ENCODE peak calls at places on chromosomes 13 and 19, in six cellular contexts. One of them, this sample, is unnamed.

GRCh38 chr13:31631071-31631470 is 108.3 kb upstream of the RXFP2 start:
- DNase-seq in AG10803: peak
- DNase-seq in activated naive CD4-positive, alpha-beta T cell treated with anti-CD3 and anti-CD28 coated beads, Interleukin-2, amount 10 ng/mL, durations not matched to agents 7 days and 5 days: no peak
- DNase-seq in suprapubic skin: no peak
- DNase-seq in NCI-H345: no peak
- DNase-seq in GM10248: no peak
- DNase-seq in this sample: no peak

GRCh38 chr19:49851456-49852259 is 699 bp downstream of the PTOV1 start:
- DNase-seq in AG10803: no peak
- DNase-seq in activated naive CD4-positive, alpha-beta T cell treated with anti-CD3 and anti-CD28 coated beads, Interleukin-2, amount 10 ng/mL, durations not matched to agents 7 days and 5 days: peak
- DNase-seq in suprapubic skin: no peak
- DNase-seq in NCI-H345: peak
- DNase-seq in GM10248: peak
- DNase-seq in this sample: no peak

GRCh38 chr13:19967619-19968018 is 9.1 kb downstream of the ZMYM2 start:
- DNase-seq in AG10803: no peak
- DNase-seq in activated naive CD4-positive, alpha-beta T cell treated with anti-CD3 and anti-CD28 coated beads, Interleukin-2, amount 10 ng/mL, durations not matched to agents 7 days and 5 days: no peak
- DNase-seq in suprapubic skin: no peak
- DNase-seq in NCI-H345: no peak
- DNase-seq in GM10248: no peak
- DNase-seq in this sample: no peak

GRCh38 chr13:19153782-19154450 is 27.7 kb downstream of the TUBA3C start:
- DNase-seq in AG10803: no peak
- DNase-seq in activated naive CD4-positive, alpha-beta T cell treated with anti-CD3 and anti-CD28 coated beads, Interleukin-2, amount 10 ng/mL, durations not matched to agents 7 days and 5 days: no peak
- DNase-seq in suprapubic skin: no peak
- DNase-seq in NCI-H345: no peak
- DNase-seq in GM10248: no peak
- DNase-seq in this sample: no peak

GRCh38 chr13:93066187-93066586 is 160.4 kb upstream of the GPC6 start:
- DNase-seq in AG10803: peak
- DNase-seq in activated naive CD4-positive, alpha-beta T cell treated with anti-CD3 and anti-CD28 coated beads, Interleukin-2, amount 10 ng/mL, durations not matched to agents 7 days and 5 days: no peak
- DNase-seq in suprapubic skin: no peak
- DNase-seq in NCI-H345: no peak
- DNase-seq in GM10248: no peak
- DNase-seq in this sample: no peak

GRCh38 chr19:51572415-51572814 is 1.3 kb downstream of the ZNF175 start:
- DNase-seq in AG10803: peak
- DNase-seq in activated naive CD4-positive, alpha-beta T cell treated with anti-CD3 and anti-CD28 coated beads, Interleukin-2, amount 10 ng/mL, durations not matched to agents 7 days and 5 days: no peak
- DNase-seq in suprapubic skin: no peak
- DNase-seq in NCI-H345: no peak
- DNase-seq in GM10248: peak
- DNase-seq in this sample: no peak

GRCh38 chr13:113726961-113727411 is 32.0 kb upstream of the TMEM255B start:
- DNase-seq in AG10803: peak
- DNase-seq in activated naive CD4-positive, alpha-beta T cell treated with anti-CD3 and anti-CD28 coated beads, Interleukin-2, amount 10 ng/mL, durations not matched to agents 7 days and 5 days: no peak
- DNase-seq in suprapubic skin: no peak
- DNase-seq in NCI-H345: no peak
- DNase-seq in GM10248: no peak
- DNase-seq in this sample: no peak

GRCh38 chr19:3115916-3116602 is 19.8 kb upstream of the GNA15 start:
- DNase-seq in AG10803: peak
- DNase-seq in activated naive CD4-positive, alpha-beta T cell treated with anti-CD3 and anti-CD28 coated beads, Interleukin-2, amount 10 ng/mL, durations not matched to agents 7 days and 5 days: no peak
- DNase-seq in suprapubic skin: no peak
- DNase-seq in NCI-H345: no peak
- DNase-seq in GM10248: no peak
- DNase-seq in this sample: no peak

GRCh38 chr19:8567522-8568172 is 9.6 kb downstream of the MYO1F start:
- DNase-seq in AG10803: no peak
- DNase-seq in activated naive CD4-positive, alpha-beta T cell treated with anti-CD3 and anti-CD28 coated beads, Interleukin-2, amount 10 ng/mL, durations not matched to agents 7 days and 5 days: no peak
- DNase-seq in suprapubic skin: no peak
- DNase-seq in NCI-H345: no peak
- DNase-seq in GM10248: no peak
- DNase-seq in this sample: no peak

GRCh38 chr19:10968527-10969081 is 7.8 kb downstream of the SMARCA4 start:
- DNase-seq in AG10803: no peak
- DNase-seq in activated naive CD4-positive, alpha-beta T cell treated with anti-CD3 and anti-CD28 coated beads, Interleukin-2, amount 10 ng/mL, durations not matched to agents 7 days and 5 days: no peak
- DNase-seq in suprapubic skin: no peak
- DNase-seq in NCI-H345: peak
- DNase-seq in GM10248: no peak
- DNase-seq in this sample: peak

GRCh38 chr19:5949792-5950305 is 28.1 kb downstream of the RANBP3 start:
- DNase-seq in AG10803: no peak
- DNase-seq in activated naive CD4-positive, alpha-beta T cell treated with anti-CD3 and anti-CD28 coated beads, Interleukin-2, amount 10 ng/mL, durations not matched to agents 7 days and 5 days: peak
- DNase-seq in suprapubic skin: no peak
- DNase-seq in NCI-H345: peak
- DNase-seq in GM10248: no peak
- DNase-seq in this sample: no peak

GRCh38 chr19:730382-730668 is 20.6 kb upstream of the MISP start:
- DNase-seq in AG10803: no peak
- DNase-seq in activated naive CD4-positive, alpha-beta T cell treated with anti-CD3 and anti-CD28 coated beads, Interleukin-2, amount 10 ng/mL, durations not matched to agents 7 days and 5 days: no peak
- DNase-seq in suprapubic skin: no peak
- DNase-seq in NCI-H345: no peak
- DNase-seq in GM10248: no peak
- DNase-seq in this sample: no peak

GRCh38 chr19:28444371-28444770 is 768.6 kb downstream of the UQCRFS1 start:
- DNase-seq in AG10803: no peak
- DNase-seq in activated naive CD4-positive, alpha-beta T cell treated with anti-CD3 and anti-CD28 coated beads, Interleukin-2, amount 10 ng/mL, durations not matched to agents 7 days and 5 days: no peak
- DNase-seq in suprapubic skin: no peak
- DNase-seq in NCI-H345: peak
- DNase-seq in GM10248: no peak
- DNase-seq in this sample: no peak

GRCh38 chr13:107305178-107305577 is 737.2 kb upstream of the ARGLU1 start:
- DNase-seq in AG10803: no peak
- DNase-seq in activated naive CD4-positive, alpha-beta T cell treated with anti-CD3 and anti-CD28 coated beads, Interleukin-2, amount 10 ng/mL, durations not matched to agents 7 days and 5 days: no peak
- DNase-seq in suprapubic skin: no peak
- DNase-seq in NCI-H345: no peak
- DNase-seq in GM10248: no peak
- DNase-seq in this sample: no peak

GRCh38 chr19:27746691-27747380 is 1466.1 kb downstream of the UQCRFS1 start:
- DNase-seq in AG10803: peak
- DNase-seq in activated naive CD4-positive, alpha-beta T cell treated with anti-CD3 and anti-CD28 coated beads, Interleukin-2, amount 10 ng/mL, durations not matched to agents 7 days and 5 days: no peak
- DNase-seq in suprapubic skin: peak
- DNase-seq in NCI-H345: no peak
- DNase-seq in GM10248: no peak
- DNase-seq in this sample: no peak

GRCh38 chr13:37598572-37598971 is at the start of gene POSTN:
- DNase-seq in AG10803: no peak
- DNase-seq in activated naive CD4-positive, alpha-beta T cell treated with anti-CD3 and anti-CD28 coated beads, Interleukin-2, amount 10 ng/mL, durations not matched to agents 7 days and 5 days: no peak
- DNase-seq in suprapubic skin: no peak
- DNase-seq in NCI-H345: no peak
- DNase-seq in GM10248: no peak
- DNase-seq in this sample: no peak

GRCh38 chr13:110108348-110109139 is 198.4 kb downstream of the COL4A1 start:
- DNase-seq in AG10803: peak
- DNase-seq in activated naive CD4-positive, alpha-beta T cell treated with anti-CD3 and anti-CD28 coated beads, Interleukin-2, amount 10 ng/mL, durations not matched to agents 7 days and 5 days: no peak
- DNase-seq in suprapubic skin: peak
- DNase-seq in NCI-H345: peak
- DNase-seq in GM10248: no peak
- DNase-seq in this sample: no peak

GRCh38 chr13:27053235-27053884 is 118.3 kb downstream of the USP12 start:
- DNase-seq in AG10803: no peak
- DNase-seq in activated naive CD4-positive, alpha-beta T cell treated with anti-CD3 and anti-CD28 coated beads, Interleukin-2, amount 10 ng/mL, durations not matched to agents 7 days and 5 days: no peak
- DNase-seq in suprapubic skin: no peak
- DNase-seq in NCI-H345: no peak
- DNase-seq in GM10248: no peak
- DNase-seq in this sample: no peak

GRCh38 chr19:2345794-2346663 is 14.0 kb upstream of the TMPRSS9 start:
- DNase-seq in AG10803: no peak
- DNase-seq in activated naive CD4-positive, alpha-beta T cell treated with anti-CD3 and anti-CD28 coated beads, Interleukin-2, amount 10 ng/mL, durations not matched to agents 7 days and 5 days: no peak
- DNase-seq in suprapubic skin: no peak
- DNase-seq in NCI-H345: peak
- DNase-seq in GM10248: no peak
- DNase-seq in this sample: no peak

GRCh38 chr13:25928941-25929505 is 122.8 kb downstream of the SHISA2 start:
- DNase-seq in AG10803: no peak
- DNase-seq in activated naive CD4-positive, alpha-beta T cell treated with anti-CD3 and anti-CD28 coated beads, Interleukin-2, amount 10 ng/mL, durations not matched to agents 7 days and 5 days: no peak
- DNase-seq in suprapubic skin: no peak
- DNase-seq in NCI-H345: no peak
- DNase-seq in GM10248: no peak
- DNase-seq in this sample: no peak

GRCh38 chr13:86085890-86086289 is 286.7 kb upstream of the SLITRK6 start:
- DNase-seq in AG10803: no peak
- DNase-seq in activated naive CD4-positive, alpha-beta T cell treated with anti-CD3 and anti-CD28 coated beads, Interleukin-2, amount 10 ng/mL, durations not matched to agents 7 days and 5 days: no peak
- DNase-seq in suprapubic skin: no peak
- DNase-seq in NCI-H345: no peak
- DNase-seq in GM10248: no peak
- DNase-seq in this sample: no peak

GRCh38 chr13:39073983-39074382 is 35.7 kb downstream of the NHLRC3 start:
- DNase-seq in AG10803: no peak
- DNase-seq in activated naive CD4-positive, alpha-beta T cell treated with anti-CD3 and anti-CD28 coated beads, Interleukin-2, amount 10 ng/mL, durations not matched to agents 7 days and 5 days: no peak
- DNase-seq in suprapubic skin: no peak
- DNase-seq in NCI-H345: no peak
- DNase-seq in GM10248: no peak
- DNase-seq in this sample: no peak

GRCh38 chr13:44274838-44275237 is 98.8 kb upstream of the SERP2 start:
- DNase-seq in AG10803: no peak
- DNase-seq in activated naive CD4-positive, alpha-beta T cell treated with anti-CD3 and anti-CD28 coated beads, Interleukin-2, amount 10 ng/mL, durations not matched to agents 7 days and 5 days: peak
- DNase-seq in suprapubic skin: no peak
- DNase-seq in NCI-H345: no peak
- DNase-seq in GM10248: no peak
- DNase-seq in this sample: no peak

GRCh38 chr19:52691737-52692136 is 43.1 kb downstream of the ZNF611 start:
- DNase-seq in AG10803: no peak
- DNase-seq in activated naive CD4-positive, alpha-beta T cell treated with anti-CD3 and anti-CD28 coated beads, Interleukin-2, amount 10 ng/mL, durations not matched to agents 7 days and 5 days: no peak
- DNase-seq in suprapubic skin: no peak
- DNase-seq in NCI-H345: no peak
- DNase-seq in GM10248: no peak
- DNase-seq in this sample: peak

GRCh38 chr13:44334751-44335150 is 38.9 kb upstream of the SERP2 start:
- DNase-seq in AG10803: no peak
- DNase-seq in activated naive CD4-positive, alpha-beta T cell treated with anti-CD3 and anti-CD28 coated beads, Interleukin-2, amount 10 ng/mL, durations not matched to agents 7 days and 5 days: no peak
- DNase-seq in suprapubic skin: no peak
- DNase-seq in NCI-H345: no peak
- DNase-seq in GM10248: no peak
- DNase-seq in this sample: no peak

GRCh38 chr13:49602005-49602404 is 16.6 kb upstream of the RCBTB1 start:
- DNase-seq in AG10803: no peak
- DNase-seq in activated naive CD4-positive, alpha-beta T cell treated with anti-CD3 and anti-CD28 coated beads, Interleukin-2, amount 10 ng/mL, durations not matched to agents 7 days and 5 days: no peak
- DNase-seq in suprapubic skin: no peak
- DNase-seq in NCI-H345: no peak
- DNase-seq in GM10248: no peak
- DNase-seq in this sample: no peak

GRCh38 chr13:25380741-25381324 is 9.1 kb downstream of the ATP8A2 start:
- DNase-seq in AG10803: no peak
- DNase-seq in activated naive CD4-positive, alpha-beta T cell treated with anti-CD3 and anti-CD28 coated beads, Interleukin-2, amount 10 ng/mL, durations not matched to agents 7 days and 5 days: no peak
- DNase-seq in suprapubic skin: no peak
- DNase-seq in NCI-H345: no peak
- DNase-seq in GM10248: no peak
- DNase-seq in this sample: no peak

GRCh38 chr19:33231511-33231910 is 5.9 kb upstream of the SLC7A10 start:
- DNase-seq in AG10803: peak
- DNase-seq in activated naive CD4-positive, alpha-beta T cell treated with anti-CD3 and anti-CD28 coated beads, Interleukin-2, amount 10 ng/mL, durations not matched to agents 7 days and 5 days: no peak
- DNase-seq in suprapubic skin: no peak
- DNase-seq in NCI-H345: no peak
- DNase-seq in GM10248: no peak
- DNase-seq in this sample: no peak

GRCh38 chr19:47499371-47499770 is 15.4 kb upstream of the KPTN start:
- DNase-seq in AG10803: no peak
- DNase-seq in activated naive CD4-positive, alpha-beta T cell treated with anti-CD3 and anti-CD28 coated beads, Interleukin-2, amount 10 ng/mL, durations not matched to agents 7 days and 5 days: no peak
- DNase-seq in suprapubic skin: no peak
- DNase-seq in NCI-H345: no peak
- DNase-seq in GM10248: no peak
- DNase-seq in this sample: no peak

GRCh38 chr13:72346716-72347115 is 380.7 kb downstream of the MZT1 start:
- DNase-seq in AG10803: no peak
- DNase-seq in activated naive CD4-positive, alpha-beta T cell treated with anti-CD3 and anti-CD28 coated beads, Interleukin-2, amount 10 ng/mL, durations not matched to agents 7 days and 5 days: no peak
- DNase-seq in suprapubic skin: no peak
- DNase-seq in NCI-H345: no peak
- DNase-seq in GM10248: no peak
- DNase-seq in this sample: no peak

GRCh38 chr19:41851456-41851855 is 6.6 kb downstream of the DMRTC2 start:
- DNase-seq in AG10803: no peak
- DNase-seq in activated naive CD4-positive, alpha-beta T cell treated with anti-CD3 and anti-CD28 coated beads, Interleukin-2, amount 10 ng/mL, durations not matched to agents 7 days and 5 days: no peak
- DNase-seq in suprapubic skin: no peak
- DNase-seq in NCI-H345: no peak
- DNase-seq in GM10248: no peak
- DNase-seq in this sample: no peak

GRCh38 chr13:31207630-31208549 is 8.1 kb downstream of the B3GLCT start:
- DNase-seq in AG10803: peak
- DNase-seq in activated naive CD4-positive, alpha-beta T cell treated with anti-CD3 and anti-CD28 coated beads, Interleukin-2, amount 10 ng/mL, durations not matched to agents 7 days and 5 days: no peak
- DNase-seq in suprapubic skin: no peak
- DNase-seq in NCI-H345: peak
- DNase-seq in GM10248: no peak
- DNase-seq in this sample: no peak

GRCh38 chr13:20174656-20175405 is 14.0 kb upstream of the GJA3 start:
- DNase-seq in AG10803: peak
- DNase-seq in activated naive CD4-positive, alpha-beta T cell treated with anti-CD3 and anti-CD28 coated beads, Interleukin-2, amount 10 ng/mL, durations not matched to agents 7 days and 5 days: peak
- DNase-seq in suprapubic skin: peak
- DNase-seq in NCI-H345: no peak
- DNase-seq in GM10248: peak
- DNase-seq in this sample: peak

GRCh38 chr13:85140192-85140591 is 659.0 kb downstream of the SLITRK6 start:
- DNase-seq in AG10803: no peak
- DNase-seq in activated naive CD4-positive, alpha-beta T cell treated with anti-CD3 and anti-CD28 coated beads, Interleukin-2, amount 10 ng/mL, durations not matched to agents 7 days and 5 days: no peak
- DNase-seq in suprapubic skin: no peak
- DNase-seq in NCI-H345: no peak
- DNase-seq in GM10248: no peak
- DNase-seq in this sample: no peak

GRCh38 chr19:14718522-14719113 is 28.8 kb downstream of the ZNF333 start:
- DNase-seq in AG10803: no peak
- DNase-seq in activated naive CD4-positive, alpha-beta T cell treated with anti-CD3 and anti-CD28 coated beads, Interleukin-2, amount 10 ng/mL, durations not matched to agents 7 days and 5 days: no peak
- DNase-seq in suprapubic skin: no peak
- DNase-seq in NCI-H345: no peak
- DNase-seq in GM10248: no peak
- DNase-seq in this sample: no peak

GRCh38 chr19:18339703-18340102 is 695 bp upstream of the PGPEP1 start:
- DNase-seq in AG10803: no peak
- DNase-seq in activated naive CD4-positive, alpha-beta T cell treated with anti-CD3 and anti-CD28 coated beads, Interleukin-2, amount 10 ng/mL, durations not matched to agents 7 days and 5 days: no peak
- DNase-seq in suprapubic skin: no peak
- DNase-seq in NCI-H345: no peak
- DNase-seq in GM10248: no peak
- DNase-seq in this sample: no peak

GRCh38 chr13:19864018-19864338 is 529 bp upstream of the ZMYM5 start:
- DNase-seq in AG10803: peak
- DNase-seq in activated naive CD4-positive, alpha-beta T cell treated with anti-CD3 and anti-CD28 coated beads, Interleukin-2, amount 10 ng/mL, durations not matched to agents 7 days and 5 days: peak
- DNase-seq in suprapubic skin: peak
- DNase-seq in NCI-H345: no peak
- DNase-seq in GM10248: peak
- DNase-seq in this sample: no peak

GRCh38 chr13:44470623-44471562 is 97.3 kb downstream of the SERP2 start:
- DNase-seq in AG10803: no peak
- DNase-seq in activated naive CD4-positive, alpha-beta T cell treated with anti-CD3 and anti-CD28 coated beads, Interleukin-2, amount 10 ng/mL, durations not matched to agents 7 days and 5 days: no peak
- DNase-seq in suprapubic skin: no peak
- DNase-seq in NCI-H345: peak
- DNase-seq in GM10248: no peak
- DNase-seq in this sample: no peak